ENCODE peak calls at places on chromosomes 7 and 10, in five cellular contexts. X is prostate gland, I is nephron progenitor cell, N is lower lobe of right lung, P is epithelial cell of esophagus. U is an unnamed sample.

GRCh38 chr10:381346-381745 is 246.1 kb downstream of the ZMYND11 start:
- DNase-seq in N (no peak), I (no peak), X (no peak), P (no peak), U (no peak)

GRCh38 chr10:70197235-70197952 is 27.1 kb upstream of the SAR1A start:
- DNase-seq in X (no peak), N (no peak), P (no peak), I (no peak), U (no peak)

GRCh38 chr7:90345548-90346319 is 782 bp upstream of the GTPBP10 start:
- DNase-seq in N (no peak), X (peak; percentile 27), I (no peak), P (peak; percentile 46), U (no peak)

GRCh38 chr10:123147635-123148413 is at the start of gene HMX2:
- DNase-seq in P (no peak), X (no peak), N (no peak), I (peak; percentile 73), U (no peak)

GRCh38 chr7:111164442-111164841 is 73.5 kb downstream of the LRRN3 start:
- DNase-seq in I (no peak), P (no peak), N (no peak), X (no peak), U (no peak)

GRCh38 chr10:16770141-16770540 is 47.1 kb downstream of the RSU1 start:
- DNase-seq in I (no peak), X (no peak), P (no peak), N (no peak), U (peak; percentile 76)

GRCh38 chr10:78371118-78371517 is 337.5 kb downstream of the RPS24 start:
- DNase-seq in P (no peak), X (no peak), I (peak; percentile 22), N (no peak), U (no peak)

GRCh38 chr10:52771534-52772455 is 789 bp downstream of the MBL2 start:
- DNase-seq in N (no peak), I (no peak), P (no peak), X (no peak), U (peak; percentile 27)

GRCh38 chr7:4607321-4607729 is 74.8 kb upstream of the FOXK1 start:
- DNase-seq in X (no peak), P (no peak), N (no peak), I (no peak), U (no peak)

GRCh38 chr7:128115326-128115820 is 84.1 kb upstream of the LRRC4 start:
- DNase-seq in P (peak; percentile 79), X (no peak), N (no peak), I (no peak), U (no peak)

GRCh38 chr10:88883443-88883799 is 3.4 kb downstream of the STAMBPL1 start:
- DNase-seq in X (no peak), N (no peak), P (no peak), I (no peak), U (no peak)

GRCh38 chr10:127532659-127533058 is 16.4 kb upstream of the NPS start:
- DNase-seq in P (no peak), N (no peak), I (no peak), X (no peak), U (no peak)

GRCh38 chr7:77811895-77812685 is 13.5 kb downstream of the PHTF2 start:
- DNase-seq in I (no peak), X (no peak), N (no peak), P (peak; percentile 51), U (no peak)

GRCh38 chr7:47991741-47992311 is 12.4 kb upstream of the HUS1 start:
- DNase-seq in N (peak; percentile 93), X (peak; percentile 29), I (peak; percentile 83), P (peak; percentile 72), U (peak; percentile 89)

GRCh38 chr10:18312385-18313145 is 172.3 kb downstream of the CACNB2 start:
- DNase-seq in P (peak; percentile 27), X (no peak), N (no peak), I (peak; percentile 13), U (no peak)

GRCh38 chr7:6106140-6106904 is 75.1 kb downstream of the ANKRD61 start:
- DNase-seq in P (peak; percentile 50), N (no peak), I (no peak), X (peak; percentile 17), U (no peak)

GRCh38 chr7:100476903-100477870 is 1.8 kb downstream of the TSC22D4 start:
- DNase-seq in N (no peak), I (no peak), P (peak; percentile 28), X (no peak), U (no peak)

GRCh38 chr10:86506499-86506898 is 15.1 kb downstream of the WAPL start:
- DNase-seq in P (no peak), X (no peak), N (no peak), I (no peak), U (no peak)

GRCh38 chr10:5254488-5254887 is 57.9 kb downstream of the AKR1C4 start:
- DNase-seq in N (no peak), P (peak; percentile 59), I (no peak), X (no peak), U (no peak)

GRCh38 chr7:100407285-100408180 is 21.0 kb downstream of the ZCWPW1 start:
- DNase-seq in P (peak; percentile 78), X (peak; percentile 44), I (peak; percentile 27), N (no peak), U (no peak)

GRCh38 chr10:76034236-76035009 is 603.0 kb downstream of the LRMDA start:
- DNase-seq in N (no peak), P (no peak), I (peak; percentile 56), X (no peak), U (no peak)

GRCh38 chr10:25328361-25328760 is 153.6 kb downstream of the GPR158 start:
- DNase-seq in X (no peak), I (no peak), P (no peak), N (no peak), U (no peak)

GRCh38 chr10:61795551-61795950 is 105.9 kb upstream of the ARID5B start:
- DNase-seq in I (no peak), X (no peak), N (no peak), P (no peak), U (no peak)
- TF ChIP-seq CTCF in I (peak; percentile 16), X (no peak), N (no peak), P (no peak), U (peak; percentile 10)

DNA sequence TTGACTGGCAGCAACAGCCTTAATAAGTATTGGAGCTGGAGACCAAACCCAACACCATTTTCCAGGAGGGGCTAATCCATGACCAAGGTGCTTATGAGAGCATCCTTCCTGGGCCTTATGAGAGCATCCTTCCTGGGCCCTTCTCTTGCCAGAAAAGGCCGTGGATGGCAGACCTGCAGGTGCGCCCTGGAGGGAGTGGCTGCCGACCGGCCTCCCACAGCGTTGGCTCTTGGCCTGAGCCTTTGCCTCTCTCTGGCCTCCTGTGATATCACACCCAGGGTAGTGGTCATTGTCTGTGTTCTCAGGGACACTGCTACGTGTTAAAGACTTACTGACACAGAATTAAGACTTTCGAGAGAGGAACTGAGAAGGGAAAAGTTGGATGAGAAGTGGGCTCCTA is 22.3 kb upstream of the NUDCD3 start:
- DNase-seq in N (no peak), X (no peak), P (no peak), I (no peak), U (no peak)
- TF ChIP-seq CTCF in N (no peak), X (no peak), P (no peak), I (no peak), U (no peak)

GRCh38 chr7:65967361-65968155 is 14.5 kb downstream of the GUSB start:
- DNase-seq in X (no peak), I (no peak), P (no peak), N (no peak), U (no peak)
- TF ChIP-seq CTCF in X (no peak), I (no peak), P (no peak), N (no peak), U (no peak)

GRCh38 chr10:120945182-120945581 is 94.0 kb downstream of the WDR11 start:
- DNase-seq in I (no peak), P (no peak), N (no peak), X (no peak), U (no peak)
- TF ChIP-seq CTCF in I (no peak), P (no peak), N (no peak), X (no peak), U (no peak)

DNA sequence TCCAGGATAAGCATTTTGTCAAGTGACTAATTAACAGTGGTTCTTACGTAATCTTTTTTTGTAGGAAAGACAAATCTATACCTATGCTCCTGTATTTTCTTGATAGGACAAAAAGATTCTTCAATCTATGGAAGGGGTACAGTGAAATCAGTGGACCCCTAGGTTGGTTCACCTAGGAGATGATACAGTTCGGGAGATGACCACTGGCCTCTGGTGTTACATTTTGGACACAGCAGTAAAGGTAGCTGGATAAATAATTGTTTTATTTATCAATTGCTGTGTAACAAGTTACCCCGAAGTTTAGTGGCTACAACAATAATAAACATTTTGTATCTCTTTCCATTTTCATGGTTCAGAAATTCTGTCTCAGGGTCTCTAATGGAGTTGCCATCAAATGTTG is 288.2 kb upstream of the MAGI2 start:
- DNase-seq in N (no peak), I (no peak), P (no peak), X (no peak), U (no peak)
- TF ChIP-seq CTCF in N (no peak), I (no peak), P (peak; percentile 28), X (no peak), U (peak; percentile 25)

GRCh38 chr7:33886100-33886623 is 19.2 kb upstream of the BMPER start:
- DNase-seq in I (peak; percentile 58), X (no peak), N (no peak), P (no peak), U (no peak)
- TF ChIP-seq CTCF in I (peak; percentile 52), X (no peak), N (no peak), P (no peak), U (peak; percentile 35)

GRCh38 chr7:11161499-11161898 is 187.8 kb downstream of the PHF14 start:
- DNase-seq in N (no peak), X (no peak), I (no peak), P (no peak), U (no peak)
- TF ChIP-seq CTCF in N (no peak), X (no peak), I (no peak), P (no peak), U (no peak)